ENCODE peak calls at places on chromosomes 3 and 15, in seven cellular contexts. Y is cardiac muscle cell, J is HepG2, T is IMR-90, S is transverse colon, L is small intestine, V is thyroid gland. E is an unnamed sample. For H3K4me1 and H3K36me3, the result is how much of the 10 kb centered on the place peaks cover.

GRCh38 chr3:54356299-54357037 is 234.1 kb downstream of the CACNA2D3 start:
- DNase-seq in Y (no peak), J (no peak), T (no peak), S (no peak), L (no peak), V (peak), E (no peak)

GRCh38 chr3:121757087-121757811 is 7.7 kb upstream of the GOLGB1 start:
- DNase-seq in Y (peak), J (no peak), T (no peak), S (no peak), L (no peak), V (no peak), E (no peak)

GRCh38 chr3:104291437-104291851 is 1075.3 kb upstream of the ALCAM start:
- DNase-seq in Y (no peak), J (no peak), T (no peak), S (no peak), L (no peak), V (no peak), E (no peak)

GRCh38 chr15:93478922-93479321 is 389.9 kb upstream of the RGMA start:
- DNase-seq in Y (no peak), J (no peak), T (no peak), S (no peak), L (no peak), V (no peak), E (no peak)

GRCh38 chr3:13011369-13012227 is 61.6 kb downstream of the IQSEC1 start:
- DNase-seq in Y (peak), J (peak), T (no peak), S (peak), L (peak), V (peak), E (peak)

GRCh38 chr3:46883252-46884185 is 6.0 kb downstream of the PTH1R start:
- DNase-seq in Y (peak), J (no peak), T (no peak), S (no peak), L (no peak), V (no peak), E (no peak)

GRCh38 chr3:29324180-29324651 is 43.3 kb downstream of the RBMS3 start:
- DNase-seq in Y (no peak), J (no peak), T (peak), S (peak), L (peak), V (peak), E (no peak)

GRCh38 chr15:73697033-73697467 is 12.9 kb downstream of the CD276 start:
- DNase-seq in Y (peak), J (no peak), T (peak), S (peak), L (peak), V (peak), E (peak)

GRCh38 chr3:99920530-99921376 is 103.1 kb downstream of the CMSS1 start:
- DNase-seq in Y (no peak), J (peak), T (peak), S (peak), L (peak), V (peak), E (no peak)

GRCh38 chr3:72105306-72105705 is 320.4 kb upstream of the PROK2 start:
- DNase-seq in Y (no peak), J (no peak), T (no peak), S (no peak), L (no peak), V (no peak), E (no peak)

GRCh38 chr3:23916152-23916885 is 471 bp downstream of the NKIRAS1 start:
- DNase-seq in Y (no peak), J (no peak), T (no peak), S (no peak), L (no peak), V (no peak), E (no peak)

GRCh38 chr3:61381745-61382392 is 130.6 kb upstream of the FHIT start:
- DNase-seq in Y (peak), J (peak), T (peak), S (no peak), L (peak), V (no peak), E (peak)

GRCh38 chr15:90482124-90483011 is 47.4 kb upstream of the CRTC3 start:
- DNase-seq in Y (peak), J (peak), T (peak), S (peak), L (peak), V (peak), E (peak)

GRCh38 chr3:83842511-83842910 is 1116.3 kb upstream of the CADM2 start:
- DNase-seq in Y (no peak), J (no peak), T (no peak), S (no peak), L (no peak), V (no peak), E (no peak)

GRCh38 chr15:27714675-27715074 is 384.4 kb downstream of the OCA2 start:
- DNase-seq in Y (no peak), J (no peak), T (no peak), S (no peak), L (no peak), V (no peak), E (no peak)

GRCh38 chr15:30872341-30872748 is 31.4 kb upstream of the FAN1 start:
- DNase-seq in Y (no peak), J (no peak), T (peak), S (no peak), L (no peak), V (no peak), E (no peak)

GRCh38 chr3:45972534-45973402 is 22.9 kb downstream of the FYCO1 start:
- DNase-seq in Y (no peak), J (no peak), T (peak), S (no peak), L (no peak), V (peak), E (no peak)

GRCh38 chr15:66981746-66982145 is 83.7 kb upstream of the SMAD3 start:
- DNase-seq in Y (no peak), J (no peak), T (no peak), S (no peak), L (no peak), V (no peak), E (no peak)

GRCh38 chr3:54121404-54122045 is 827 bp upstream of the CACNA2D3 start:
- DNase-seq in Y (peak), J (no peak), T (no peak), S (no peak), L (no peak), V (peak), E (no peak)

GRCh38 chr3:183807329-183807728 is 18.0 kb downstream of the MAP6D1 start:
- DNase-seq in Y (no peak), J (no peak), T (no peak), S (no peak), L (peak), V (no peak), E (no peak)

GRCh38 chr3:104461431-104461830 is 905.3 kb upstream of the ALCAM start:
- DNase-seq in Y (peak), J (no peak), T (no peak), S (no peak), L (no peak), V (no peak), E (no peak)

GRCh38 chr15:88603885-88604284 is 17.3 kb upstream of the AEN start:
- DNase-seq in Y (no peak), J (no peak), T (no peak), S (no peak), L (no peak), V (peak), E (no peak)

GRCh38 chr3:112746675-112747276 is 99.9 kb downstream of the CD200R1L start:
- DNase-seq in Y (no peak), J (no peak), T (peak), S (no peak), L (no peak), V (no peak), E (no peak)

GRCh38 chr15:57054351-57054750 is 135.9 kb downstream of the TCF12 start:
- DNase-seq in Y (no peak), J (no peak), T (no peak), S (no peak), L (peak), V (no peak), E (no peak)

GRCh38 chr3:106255870-106256248 is 387.0 kb upstream of the CBLB start:
- DNase-seq in Y (no peak), J (no peak), T (no peak), S (peak), L (no peak), V (no peak), E (no peak)
- H3K4me3 ChIP-seq in Y (no peak), J (no peak), T (no peak), S (no peak), L (no peak), V (no peak), E (no peak)

DNA sequence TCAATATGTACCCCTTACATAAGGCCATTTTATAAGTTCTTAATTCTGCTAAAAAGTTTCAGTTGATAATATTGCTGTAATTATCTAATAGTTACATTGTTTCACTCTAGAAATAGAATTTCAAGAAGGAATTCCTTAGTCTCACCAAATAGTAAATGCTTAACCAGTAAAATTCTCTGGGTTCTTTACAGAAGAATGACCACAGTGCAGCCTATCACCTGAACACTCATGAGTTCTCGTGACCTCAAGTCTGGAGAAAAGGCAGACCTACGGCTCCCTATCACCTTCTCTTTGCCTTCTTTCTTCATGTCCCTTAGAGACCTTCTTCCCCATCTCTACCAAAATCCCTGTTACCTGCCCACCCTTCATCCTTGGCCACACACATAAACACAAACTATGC is 30.9 kb downstream of the CCDC191 start:
- DNase-seq in Y (no peak), J (no peak), T (no peak), S (no peak), L (no peak), V (no peak), E (no peak)
- H3K4me1 ChIP-seq in Y (under half), J (under half), T (under half), S (under half), L (under half), V (under half), E (under half)

GRCh38 chr3:141740349-141740748 is 2.3 kb downstream of the RNF7 start:
- DNase-seq in Y (no peak), J (no peak), T (no peak), S (no peak), L (peak), V (no peak), E (no peak)

GRCh38 chr3:141737828-141738635 is at the start of gene RNF7:
- DNase-seq in Y (peak), J (peak), T (peak), S (peak), L (peak), V (peak), E (peak)

GRCh38 chr3:141738636-141739363 is 702 bp downstream of the RNF7 start:
- DNase-seq in Y (peak), J (no peak), T (peak), S (peak), L (peak), V (no peak), E (peak)

GRCh38 chr3:141737108-141737507 is 990 bp upstream of the RNF7 start:
- DNase-seq in Y (no peak), J (no peak), T (no peak), S (peak), L (no peak), V (no peak), E (no peak)

DNA sequence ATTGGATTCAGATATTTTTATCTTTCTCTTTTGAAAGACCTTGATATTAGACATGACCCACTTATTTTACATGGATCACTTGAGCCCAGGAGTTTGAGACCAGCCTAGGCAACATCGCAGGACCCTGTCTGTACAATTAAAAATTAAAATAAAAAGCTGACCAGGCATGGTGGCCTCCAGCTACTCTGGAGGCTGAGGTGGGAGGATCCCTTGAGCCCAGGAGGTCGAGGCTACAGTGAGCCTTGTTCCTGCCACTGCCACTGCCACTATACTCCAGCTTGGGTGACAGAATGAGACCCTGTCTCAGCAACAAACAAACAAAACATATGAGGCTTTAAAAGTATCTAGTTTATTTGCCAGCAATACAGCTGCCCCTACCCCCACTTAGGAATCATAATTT is 1.6 kb downstream of the RNF7 start:
- DNase-seq in Y (no peak), J (no peak), T (no peak), S (no peak), L (no peak), V (no peak), E (no peak)
- H3K36me3 ChIP-seq in Y (under half), J (under half), T (under half), S (under half), L (under half), V (under half), E (under half)

GRCh38 chr3:177615015-177615414 is 417.7 kb upstream of the TBL1XR1 start:
- DNase-seq in Y (no peak), J (peak), T (peak), S (peak), L (peak), V (peak), E (no peak)

GRCh38 chr3:177622520-177622919 is 425.2 kb upstream of the TBL1XR1 start:
- DNase-seq in Y (no peak), J (no peak), T (no peak), S (no peak), L (no peak), V (no peak), E (no peak)

GRCh38 chr3:177620073-177620472 is 422.8 kb upstream of the TBL1XR1 start:
- DNase-seq in Y (no peak), J (no peak), T (no peak), S (no peak), L (no peak), V (no peak), E (no peak)

GRCh38 chr3:177622982-177623617 is 425.8 kb upstream of the TBL1XR1 start:
- DNase-seq in Y (no peak), J (no peak), T (no peak), S (no peak), L (no peak), V (no peak), E (no peak)

DNA sequence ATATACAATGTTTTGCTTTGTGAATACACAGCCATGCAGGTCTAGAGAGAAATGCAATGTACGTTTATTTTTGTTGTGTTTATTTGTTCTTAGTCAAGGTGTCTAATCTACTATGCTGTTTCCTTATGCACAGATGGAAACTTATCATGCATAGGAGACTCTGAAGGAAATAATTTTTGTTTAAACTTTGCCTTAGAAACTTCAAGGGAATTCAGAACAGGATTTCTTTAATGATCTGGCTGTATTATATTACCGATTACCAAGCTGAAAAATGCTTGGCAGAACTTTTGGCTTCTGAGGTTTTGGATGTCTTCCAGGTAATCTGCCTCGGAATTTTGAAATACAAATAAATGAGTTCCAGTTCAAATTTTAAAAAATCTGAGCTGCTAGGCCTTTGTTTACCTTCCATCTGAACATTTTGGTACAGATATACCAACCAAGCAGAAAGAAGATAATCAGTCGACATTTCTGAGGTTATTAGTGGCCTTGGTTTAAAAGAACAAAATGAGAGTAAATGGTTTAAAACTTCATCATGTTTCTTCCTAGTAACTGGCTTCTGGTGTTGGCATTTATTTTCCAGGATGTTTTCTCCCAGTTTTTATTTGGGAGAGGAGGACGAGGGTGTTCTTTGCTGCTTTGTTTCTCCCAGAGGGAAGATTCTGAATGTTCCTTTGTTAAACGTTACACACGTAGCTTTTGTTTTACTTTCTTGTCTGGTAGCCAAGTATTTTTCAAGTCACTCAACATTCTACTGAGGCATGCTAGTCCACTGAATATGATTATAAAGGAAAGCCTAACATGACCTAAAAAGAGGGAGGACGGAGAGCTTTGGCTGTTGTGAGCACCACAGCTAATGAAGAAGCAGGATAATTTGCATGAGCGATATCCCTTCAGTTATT is 421.8 kb upstream of the TBL1XR1 start:
- DNase-seq in Y (no peak), J (no peak), T (peak), S (no peak), L (no peak), V (no peak), E (no peak)
- H3K4me3 ChIP-seq in Y (no peak), J (no peak), T (no peak), S (no peak), L (no peak), V (no peak), E (no peak)

DNA sequence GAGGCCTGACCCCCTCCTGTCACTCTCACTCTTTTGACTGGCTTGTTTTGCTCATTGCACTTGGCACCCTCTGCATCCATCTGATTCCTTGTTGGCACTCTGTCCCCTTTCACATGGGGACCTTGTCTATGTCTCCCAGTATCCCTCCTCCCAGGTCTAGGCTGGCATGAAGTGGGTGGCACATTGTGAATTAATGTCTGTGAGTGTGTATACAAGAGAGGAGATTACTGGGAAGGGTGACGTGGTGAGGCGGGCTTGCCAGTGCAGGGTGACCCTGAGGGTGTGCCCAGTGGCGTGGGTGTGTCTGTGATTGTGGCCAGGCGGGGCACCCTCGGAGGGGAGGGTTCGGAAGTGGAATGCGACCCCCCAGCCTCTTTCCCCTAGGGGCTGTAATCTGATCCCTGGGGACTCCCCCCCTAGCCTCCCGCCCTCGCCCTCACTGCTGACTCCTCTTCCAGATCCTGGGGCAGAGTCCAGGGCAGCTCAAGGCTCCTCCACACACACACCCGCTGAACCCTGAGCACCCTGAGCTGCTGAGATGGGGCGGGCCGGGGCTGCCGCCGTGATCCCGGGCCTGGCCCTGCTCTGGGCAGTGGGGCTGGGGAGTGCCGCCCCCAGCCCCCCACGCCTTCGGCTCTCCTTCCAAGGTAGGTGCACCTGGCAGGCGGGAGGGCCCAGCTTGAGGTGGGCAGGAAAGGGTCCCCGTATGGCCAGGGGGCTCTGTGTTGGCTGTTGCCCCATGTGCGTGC is at the start of gene SEMA3B:
- DNase-seq in Y (no peak), J (peak), T (no peak), S (peak), L (peak), V (peak), E (peak)
- H3K4me1 ChIP-seq in Y (under half), J (half or more), T (half or more), S (half or more), L (under half), V (half or more), E (under half)

DNA sequence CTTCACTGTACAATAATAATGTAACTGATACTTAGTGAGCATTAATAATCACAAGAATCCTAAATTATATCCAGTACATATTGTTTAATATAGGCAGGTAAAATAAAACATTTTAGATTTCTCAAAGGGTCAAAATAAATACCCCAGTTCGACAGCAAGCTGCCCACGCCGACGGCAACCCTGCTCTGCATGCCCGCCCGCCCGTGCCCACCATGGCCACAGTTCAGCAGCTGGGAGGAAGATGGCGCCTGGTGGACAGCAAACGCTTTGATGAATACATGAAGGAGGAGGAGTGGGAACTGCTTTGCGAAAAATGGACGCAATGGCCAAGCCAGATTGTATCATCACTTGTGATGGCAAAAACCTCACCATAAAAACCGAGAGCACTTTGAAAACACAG is 22.9 kb downstream of the BTBD1 start:
- DNase-seq in Y (no peak), J (no peak), T (no peak), S (no peak), L (no peak), V (no peak), E (no peak)
- H3K36me3 ChIP-seq in Y (under half), J (half or more), T (under half), S (under half), L (under half), V (under half), E (under half)

GRCh38 chr3:107956991-107957467 is 133.8 kb downstream of the CD47 start:
- DNase-seq in Y (no peak), J (no peak), T (peak), S (peak), L (peak), V (peak), E (no peak)
- H3K4me3 ChIP-seq in Y (no peak), J (no peak), T (no peak), S (no peak), L (no peak), V (no peak), E (no peak)

E was measured in CD4-positive, alpha-beta memory T cell.